ENCODE peak calls at places on chromosomes 6 and 20, in four cellular contexts. One of them, this sample, is unnamed.

GRCh38 chr20:37871751-37872150 is 31.2 kb upstream of the VSTM2L start:
- DNase-seq in fibroblast of lung: no peak
- DNase-seq in left colon: no peak
- DNase-seq in NT2/D1: no peak
- DNase-seq in this sample: no peak

GRCh38 chr6:135162678-135163439 is 18.2 kb upstream of the MYB start:
- DNase-seq in fibroblast of lung: no peak
- DNase-seq in left colon: peak
- DNase-seq in NT2/D1: peak
- DNase-seq in this sample: no peak

GRCh38 chr6:109411034-109411433 is 28.8 kb upstream of the CD164 start:
- DNase-seq in fibroblast of lung: no peak
- DNase-seq in left colon: no peak
- DNase-seq in NT2/D1: no peak
- DNase-seq in this sample: no peak

GRCh38 chr6:4348462-4349112 is 213.2 kb upstream of the ECI2 start:
- DNase-seq in fibroblast of lung: peak
- DNase-seq in left colon: no peak
- DNase-seq in NT2/D1: no peak
- DNase-seq in this sample: no peak

GRCh38 chr6:148445620-148446019 is 103.0 kb downstream of the SASH1 start:
- DNase-seq in fibroblast of lung: peak
- DNase-seq in left colon: no peak
- DNase-seq in NT2/D1: no peak
- DNase-seq in this sample: peak

GRCh38 chr20:62989201-62989601 is 17.6 kb downstream of the BHLHE23 start:
- DNase-seq in fibroblast of lung: no peak
- DNase-seq in left colon: no peak
- DNase-seq in NT2/D1: no peak
- DNase-seq in this sample: no peak

GRCh38 chr6:35392111-35392702 is 49.8 kb downstream of the PPARD start:
- DNase-seq in fibroblast of lung: peak
- DNase-seq in left colon: peak
- DNase-seq in NT2/D1: no peak
- DNase-seq in this sample: no peak

GRCh38 chr6:30834643-30835042 is 49.7 kb upstream of the DDR1 start:
- DNase-seq in fibroblast of lung: no peak
- DNase-seq in left colon: no peak
- DNase-seq in NT2/D1: no peak
- DNase-seq in this sample: peak

GRCh38 chr6:4774715-4775590 is 1.3 kb upstream of the CDYL start:
- DNase-seq in fibroblast of lung: peak
- DNase-seq in left colon: no peak
- DNase-seq in NT2/D1: no peak
- DNase-seq in this sample: no peak

GRCh38 chr20:31716818-31717477 is 5.7 kb downstream of the BCL2L1 start:
- DNase-seq in fibroblast of lung: no peak
- DNase-seq in left colon: no peak
- DNase-seq in NT2/D1: no peak
- DNase-seq in this sample: no peak

GRCh38 chr6:110033101-110033500 is 55.0 kb downstream of the GPR6 start:
- DNase-seq in fibroblast of lung: no peak
- DNase-seq in left colon: no peak
- DNase-seq in NT2/D1: no peak
- DNase-seq in this sample: no peak